ENCODE peak calls at places on chromosomes 7 and 10, in four cellular contexts. N, S, M and C are unnamed samples.

GRCh38 chr7:83936056-83936703 is 258.4 kb downstream of the SEMA3A start:
- DNase-seq in M (no peak), N (peak; percentile 76), S (peak; percentile 32), C (peak; percentile 21)

GRCh38 chr7:69962856-69963149 is 364.5 kb downstream of the AUTS2 start:
- DNase-seq in N (no peak), M (no peak), S (no peak), C (no peak)

GRCh38 chr7:158757404-158757989 is 52.9 kb upstream of the NCAPG2 start:
- DNase-seq in M (no peak), S (no peak), N (no peak), C (no peak)

GRCh38 chr7:6637544-6638229 is 569 bp downstream of the ZNF316 start:
- DNase-seq in M (no peak), N (no peak), S (peak; percentile 57), C (peak; percentile 74)

GRCh38 chr10:59770689-59771088 is 17.4 kb upstream of the MRLN start:
- DNase-seq in M (no peak), S (no peak), N (no peak), C (no peak)

GRCh38 chr10:73876157-73876556 is 1.8 kb upstream of the CAMK2G start:
- DNase-seq in N (peak; percentile 37), S (no peak), M (no peak), C (no peak)

GRCh38 chr7:152876749-152877148 is 117.2 kb downstream of the ACTR3B start:
- DNase-seq in M (no peak), S (no peak), N (no peak), C (no peak)

GRCh38 chr10:102579206-102579790 is 65.0 kb upstream of the TRIM8 start:
- DNase-seq in S (no peak), M (no peak), N (no peak), C (no peak)

GRCh38 chr7:70131807-70132565 is 533.7 kb downstream of the AUTS2 start:
- DNase-seq in S (no peak), N (no peak), M (no peak), C (no peak)

GRCh38 chr10:24822557-24822956 is 98.9 kb upstream of the ARHGAP21 start:
- DNase-seq in S (no peak), M (no peak), N (no peak), C (no peak)

GRCh38 chr10:95286707-95287106 is 4.1 kb downstream of the PDLIM1 start:
- DNase-seq in M (no peak), S (no peak), N (no peak), C (no peak)

GRCh38 chr10:19654576-19654975 is 161.7 kb upstream of the PLXDC2 start:
- DNase-seq in N (no peak), M (no peak), S (peak; percentile 31), C (no peak)

GRCh38 chr7:124667312-124667711 is 98.3 kb downstream of the GPR37 start:
- DNase-seq in S (no peak), M (no peak), N (no peak), C (no peak)

GRCh38 chr7:32275216-32275979 is 205.2 kb upstream of the PDE1C start:
- DNase-seq in S (no peak), N (no peak), M (no peak), C (no peak)

GRCh38 chr10:14751576-14752330 is 22.9 kb downstream of the FAM107B start:
- DNase-seq in S (no peak), N (no peak), M (no peak), C (no peak)

GRCh38 chr10:11513727-11514126 is 97.7 kb downstream of the USP6NL start:
- DNase-seq in M (no peak), S (no peak), N (no peak), C (no peak)

GRCh38 chr7:79495544-79496272 is 42.2 kb upstream of the MAGI2 start:
- DNase-seq in N (no peak), S (peak; percentile 33), M (no peak), C (no peak)

GRCh38 chr10:131180941-131181855 is 130.3 kb downstream of the TCERG1L start:
- DNase-seq in N (peak; percentile 40), S (no peak), M (no peak), C (no peak)

GRCh38 chr7:150430465-150431085 is 19.9 kb upstream of the GIMAP8 start:
- DNase-seq in M (no peak), S (no peak), N (no peak), C (no peak)

GRCh38 chr10:29648983-29649268 is 14.2 kb upstream of the SVIL start:
- DNase-seq in M (no peak), N (no peak), S (no peak), C (no peak)

GRCh38 chr10:78623577-78624215 is 445.1 kb upstream of the ZMIZ1 start:
- DNase-seq in M (no peak), S (peak; percentile 64), N (no peak), C (no peak)

GRCh38 chr7:99098824-99099498 is 44.9 kb downstream of the SMURF1 start:
- DNase-seq in M (no peak), N (no peak), S (peak; percentile 28), C (no peak)